ENCODE peak calls at places on chromosomes 1 and 21, in six cellular contexts. One of them, this sample, is unnamed.

GRCh38 chr1:211632808-211633522 is 42.5 kb downstream of the NEK2 start:
- DNase-seq in HepG2: no peak
- DNase-seq in endothelial cell of umbilical vein: no peak
- DNase-seq in K562: no peak
- DNase-seq in GM12878: no peak
- DNase-seq in HCT116: no peak
- DNase-seq in this sample: no peak

GRCh38 chr1:82108843-82109242 is 308.1 kb downstream of the ADGRL2 start:
- DNase-seq in endothelial cell of umbilical vein: no peak
- DNase-seq in HCT116: no peak
- DNase-seq in K562: no peak
- DNase-seq in HepG2: no peak
- DNase-seq in GM12878: peak
- DNase-seq in this sample: no peak

GRCh38 chr1:152035406-152036315 is 1.1 kb downstream of the S100A11 start:
- DNase-seq in HCT116: no peak
- DNase-seq in K562: peak
- DNase-seq in endothelial cell of umbilical vein: peak
- DNase-seq in HepG2: no peak
- DNase-seq in GM12878: no peak
- DNase-seq in this sample: no peak

GRCh38 chr1:8580566-8580965 is 236.9 kb downstream of the RERE start:
- DNase-seq in endothelial cell of umbilical vein: no peak
- DNase-seq in HepG2: no peak
- DNase-seq in K562: no peak
- DNase-seq in HCT116: no peak
- DNase-seq in GM12878: no peak
- DNase-seq in this sample: no peak

GRCh38 chr1:201137579-201138310 is 10.8 kb upstream of the ASCL5 start:
- DNase-seq in HCT116: no peak
- DNase-seq in endothelial cell of umbilical vein: peak
- DNase-seq in GM12878: no peak
- DNase-seq in K562: no peak
- DNase-seq in HepG2: no peak
- DNase-seq in this sample: no peak

GRCh38 chr1:187691439-187691838 is 862.7 kb downstream of the PLA2G4A start:
- DNase-seq in K562: no peak
- DNase-seq in GM12878: no peak
- DNase-seq in HepG2: peak
- DNase-seq in endothelial cell of umbilical vein: peak
- DNase-seq in HCT116: peak
- DNase-seq in this sample: no peak

GRCh38 chr21:26553921-26554320 is 19.2 kb downstream of the CYYR1 start:
- DNase-seq in HepG2: no peak
- DNase-seq in K562: no peak
- DNase-seq in HCT116: no peak
- DNase-seq in GM12878: no peak
- DNase-seq in endothelial cell of umbilical vein: no peak
- DNase-seq in this sample: no peak

GRCh38 chr1:217562229-217562878 is 68.5 kb downstream of the GPATCH2 start:
- DNase-seq in HepG2: peak
- DNase-seq in endothelial cell of umbilical vein: peak
- DNase-seq in K562: no peak
- DNase-seq in GM12878: no peak
- DNase-seq in HCT116: no peak
- DNase-seq in this sample: no peak

GRCh38 chr1:11541236-11541635 is 62.3 kb downstream of the DISP3 start:
- DNase-seq in HCT116: no peak
- DNase-seq in K562: no peak
- DNase-seq in GM12878: no peak
- DNase-seq in endothelial cell of umbilical vein: no peak
- DNase-seq in HepG2: no peak
- DNase-seq in this sample: no peak

GRCh38 chr1:208497866-208498541 is 253.8 kb upstream of the PLXNA2 start:
- DNase-seq in HepG2: no peak
- DNase-seq in K562: no peak
- DNase-seq in HCT116: no peak
- DNase-seq in endothelial cell of umbilical vein: no peak
- DNase-seq in GM12878: no peak
- DNase-seq in this sample: no peak

GRCh38 chr1:11550664-11551283 is 71.8 kb downstream of the DISP3 start:
- DNase-seq in HCT116: peak
- DNase-seq in endothelial cell of umbilical vein: peak
- DNase-seq in K562: peak
- DNase-seq in HepG2: peak
- DNase-seq in GM12878: no peak
- DNase-seq in this sample: peak

GRCh38 chr1:83508485-83509151 is 490.3 kb downstream of the TTLL7 start:
- DNase-seq in HepG2: no peak
- DNase-seq in GM12878: peak
- DNase-seq in endothelial cell of umbilical vein: no peak
- DNase-seq in HCT116: no peak
- DNase-seq in K562: no peak
- DNase-seq in this sample: no peak

GRCh38 chr1:179773264-179773663 is 30.2 kb downstream of the FAM163A start:
- DNase-seq in K562: no peak
- DNase-seq in HCT116: no peak
- DNase-seq in HepG2: no peak
- DNase-seq in endothelial cell of umbilical vein: no peak
- DNase-seq in GM12878: no peak
- DNase-seq in this sample: no peak
- TF ChIP-seq MAX in K562: no peak
- TF ChIP-seq MAX in HCT116: no peak
- TF ChIP-seq MAX in HepG2: no peak
- TF ChIP-seq MAX in endothelial cell of umbilical vein: no peak
- TF ChIP-seq MAX in GM12878: no peak
- TF ChIP-seq MAX in this sample: no peak

GRCh38 chr1:118881751-118882150 is 106.4 kb downstream of the TBX15 start:
- DNase-seq in HCT116: no peak
- DNase-seq in endothelial cell of umbilical vein: no peak
- DNase-seq in HepG2: no peak
- DNase-seq in GM12878: no peak
- DNase-seq in K562: no peak
- DNase-seq in this sample: no peak

GRCh38 chr1:118877668-118878067 is 110.5 kb downstream of the TBX15 start:
- DNase-seq in K562: no peak
- DNase-seq in HCT116: no peak
- DNase-seq in GM12878: no peak
- DNase-seq in endothelial cell of umbilical vein: no peak
- DNase-seq in HepG2: no peak
- DNase-seq in this sample: no peak

DNA sequence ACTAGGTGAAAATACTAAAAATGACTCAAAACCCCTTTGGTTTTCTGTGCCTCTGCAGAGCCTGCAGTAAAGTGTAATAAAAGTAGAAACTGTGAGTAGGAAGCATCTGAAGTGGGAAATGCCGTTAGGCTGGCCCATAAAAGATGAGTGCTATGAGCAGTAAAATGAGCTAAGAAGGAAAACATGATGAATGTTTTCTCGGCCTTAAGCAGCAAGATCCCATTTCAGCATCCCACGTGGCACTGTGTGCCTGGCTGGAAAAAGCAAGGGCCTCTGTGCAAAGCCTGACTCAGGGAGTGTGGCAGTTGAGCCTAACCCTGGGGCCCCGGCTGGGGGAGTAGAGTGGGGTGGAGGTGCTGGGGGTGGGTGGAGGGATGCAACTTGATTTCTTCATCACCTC is 109.5 kb downstream of the TBX15 start:
- DNase-seq in endothelial cell of umbilical vein: no peak
- DNase-seq in GM12878: no peak
- DNase-seq in HCT116: no peak
- DNase-seq in K562: no peak
- DNase-seq in HepG2: no peak
- DNase-seq in this sample: no peak
- TF ChIP-seq EZH2 in endothelial cell of umbilical vein: no peak
- TF ChIP-seq EZH2 in GM12878: no peak
- TF ChIP-seq EZH2 in HCT116: no peak
- TF ChIP-seq EZH2 in K562: no peak
- TF ChIP-seq EZH2 in HepG2: no peak
- TF ChIP-seq EZH2 in this sample: no peak

DNA sequence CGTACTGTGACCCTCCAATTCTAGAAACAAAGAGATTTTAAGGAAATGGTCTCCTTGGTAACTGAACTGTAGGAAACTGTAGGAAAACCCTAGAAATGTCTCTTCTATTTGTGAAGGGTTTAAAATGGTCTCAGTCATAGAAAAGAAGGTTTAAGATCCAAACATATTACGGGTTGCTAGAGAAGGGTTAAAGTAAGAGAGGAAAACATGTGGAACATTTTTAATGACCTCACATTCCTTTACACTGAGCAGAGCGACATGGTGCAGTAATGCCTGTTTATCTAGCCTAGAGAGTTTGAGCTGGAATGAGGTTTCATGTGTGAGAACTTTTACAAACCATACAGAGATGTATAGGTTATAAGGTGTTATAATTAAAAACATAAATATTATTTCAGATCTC is 36.9 kb upstream of the C1orf105 start:
- DNase-seq in K562: no peak
- DNase-seq in HCT116: no peak
- DNase-seq in endothelial cell of umbilical vein: peak
- DNase-seq in GM12878: no peak
- DNase-seq in HepG2: no peak
- DNase-seq in this sample: no peak
- TF ChIP-seq MAX in K562: no peak
- TF ChIP-seq MAX in HCT116: no peak
- TF ChIP-seq MAX in endothelial cell of umbilical vein: no peak
- TF ChIP-seq MAX in GM12878: no peak
- TF ChIP-seq MAX in HepG2: no peak
- TF ChIP-seq MAX in this sample: no peak

GRCh38 chr1:37752583-37753471 is 12.1 kb downstream of the EPHA10 start:
- DNase-seq in K562: peak
- DNase-seq in HepG2: no peak
- DNase-seq in GM12878: no peak
- DNase-seq in endothelial cell of umbilical vein: no peak
- DNase-seq in HCT116: peak
- DNase-seq in this sample: no peak
- TF ChIP-seq EZH2 in K562: no peak
- TF ChIP-seq EZH2 in HepG2: no peak
- TF ChIP-seq EZH2 in GM12878: no peak
- TF ChIP-seq EZH2 in endothelial cell of umbilical vein: no peak
- TF ChIP-seq EZH2 in HCT116: no peak
- TF ChIP-seq EZH2 in this sample: peak

GRCh38 chr1:46549697-46550681 is 1.5 kb downstream of the KNCN start:
- DNase-seq in endothelial cell of umbilical vein: no peak
- DNase-seq in HCT116: no peak
- DNase-seq in K562: peak
- DNase-seq in HepG2: peak
- DNase-seq in GM12878: no peak
- DNase-seq in this sample: no peak
- TF ChIP-seq MAX in endothelial cell of umbilical vein: no peak
- TF ChIP-seq MAX in HCT116: no peak
- TF ChIP-seq MAX in K562: no peak
- TF ChIP-seq MAX in HepG2: no peak
- TF ChIP-seq MAX in GM12878: no peak
- TF ChIP-seq MAX in this sample: no peak

GRCh38 chr1:221806236-221806635 is 64.3 kb upstream of the DUSP10 start:
- DNase-seq in HepG2: no peak
- DNase-seq in HCT116: no peak
- DNase-seq in endothelial cell of umbilical vein: no peak
- DNase-seq in GM12878: no peak
- DNase-seq in K562: no peak
- DNase-seq in this sample: no peak

GRCh38 chr1:221809101-221810029 is 67.5 kb upstream of the DUSP10 start:
- DNase-seq in GM12878: no peak
- DNase-seq in HCT116: no peak
- DNase-seq in HepG2: no peak
- DNase-seq in K562: no peak
- DNase-seq in endothelial cell of umbilical vein: peak
- DNase-seq in this sample: no peak

GRCh38 chr1:221810406-221810805 is 68.5 kb upstream of the DUSP10 start:
- DNase-seq in endothelial cell of umbilical vein: peak
- DNase-seq in K562: no peak
- DNase-seq in HepG2: no peak
- DNase-seq in HCT116: no peak
- DNase-seq in GM12878: no peak
- DNase-seq in this sample: no peak

GRCh38 chr1:221804303-221804702 is 62.4 kb upstream of the DUSP10 start:
- DNase-seq in GM12878: no peak
- DNase-seq in endothelial cell of umbilical vein: no peak
- DNase-seq in K562: no peak
- DNase-seq in HepG2: no peak
- DNase-seq in HCT116: no peak
- DNase-seq in this sample: no peak

DNA sequence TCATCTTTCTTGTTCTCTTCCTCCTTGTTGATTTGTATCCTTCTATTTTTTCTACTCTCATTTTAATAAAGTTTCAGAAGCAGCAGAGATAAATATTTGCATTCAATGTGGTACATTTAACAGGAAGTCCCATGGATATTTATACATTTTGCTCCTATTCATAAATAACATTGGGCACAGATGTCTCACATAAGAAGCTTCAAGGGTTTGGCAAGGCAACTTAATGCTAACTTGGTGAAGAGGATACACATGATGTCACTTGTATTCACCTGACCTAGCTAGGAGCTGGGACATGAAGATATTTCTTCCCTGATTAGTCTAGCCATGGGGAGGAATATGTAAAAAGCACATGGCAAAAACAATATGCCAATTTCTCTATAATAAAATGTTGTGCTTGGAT is 65.1 kb upstream of the DUSP10 start:
- DNase-seq in HepG2: no peak
- DNase-seq in K562: no peak
- DNase-seq in endothelial cell of umbilical vein: no peak
- DNase-seq in HCT116: no peak
- DNase-seq in GM12878: no peak
- DNase-seq in this sample: no peak
- TF ChIP-seq EZH2 in HepG2: no peak
- TF ChIP-seq EZH2 in K562: no peak
- TF ChIP-seq EZH2 in endothelial cell of umbilical vein: no peak
- TF ChIP-seq EZH2 in HCT116: no peak
- TF ChIP-seq EZH2 in GM12878: no peak
- TF ChIP-seq EZH2 in this sample: no peak

GRCh38 chr1:181475580-181475979 is 7.7 kb upstream of the CACNA1E start:
- DNase-seq in HepG2: no peak
- DNase-seq in HCT116: no peak
- DNase-seq in GM12878: no peak
- DNase-seq in endothelial cell of umbilical vein: no peak
- DNase-seq in K562: no peak
- DNase-seq in this sample: no peak

GRCh38 chr1:181469829-181470228 is 13.5 kb upstream of the CACNA1E start:
- DNase-seq in K562: peak
- DNase-seq in HCT116: no peak
- DNase-seq in GM12878: no peak
- DNase-seq in endothelial cell of umbilical vein: no peak
- DNase-seq in HepG2: no peak
- DNase-seq in this sample: no peak
- TF ChIP-seq MAX in K562: no peak
- TF ChIP-seq MAX in HCT116: no peak
- TF ChIP-seq MAX in GM12878: no peak
- TF ChIP-seq MAX in endothelial cell of umbilical vein: no peak
- TF ChIP-seq MAX in HepG2: no peak
- TF ChIP-seq MAX in this sample: no peak